ENCODE peak calls at places on chromosomes 5 and 9, in six cellular contexts. B, U, J, I, L and K are unnamed samples.

GRCh38 chr9:130522233-130522808 is 57.1 kb upstream of the FUBP3 start:
- DNase-seq in B (peak), U (no peak), J (no peak), I (peak), L (no peak), K (no peak)

GRCh38 chr5:117486879-117487391 is 912.3 kb upstream of the SEMA6A start:
- DNase-seq in B (no peak), U (no peak), J (peak), I (no peak), L (no peak), K (no peak)

GRCh38 chr9:14441976-14442651 is 128.2 kb upstream of the NFIB start:
- DNase-seq in B (peak), U (no peak), J (no peak), I (peak), L (peak), K (no peak)

GRCh38 chr5:66252849-66253248 is 108.7 kb downstream of the SREK1 start:
- DNase-seq in B (no peak), U (no peak), J (no peak), I (no peak), L (no peak), K (no peak)

GRCh38 chr5:100900796-100901731 is 2.0 kb downstream of the ST8SIA4 start:
- DNase-seq in B (peak), U (peak), J (peak), I (peak), L (peak), K (peak)

GRCh38 chr9:123544007-123544827 is 188.2 kb downstream of the CRB2 start:
- DNase-seq in B (peak), U (no peak), J (peak), I (peak), L (no peak), K (peak)

GRCh38 chr5:36836831-36837230 is 39.7 kb upstream of the NIPBL start:
- DNase-seq in B (no peak), U (no peak), J (no peak), I (no peak), L (no peak), K (no peak)

GRCh38 chr5:16135506-16135905 is 44.1 kb downstream of the MARCHF11 start:
- DNase-seq in B (peak), U (no peak), J (peak), I (no peak), L (no peak), K (no peak)

GRCh38 chr5:73122875-73123810 is 2.8 kb downstream of the TMEM171 start:
- DNase-seq in B (peak), U (no peak), J (peak), I (peak), L (peak), K (no peak)

GRCh38 chr5:172524573-172525021 is 70.3 kb upstream of the SH3PXD2B start:
- DNase-seq in B (no peak), U (no peak), J (no peak), I (no peak), L (peak), K (no peak)

GRCh38 chr9:137162505-137163100 is 7.2 kb downstream of the LRRC26 start:
- DNase-seq in B (no peak), U (no peak), J (no peak), I (no peak), L (no peak), K (peak)

GRCh38 chr5:148970228-148970627 is 92.6 kb downstream of the SH3TC2 start:
- DNase-seq in B (no peak), U (peak), J (no peak), I (peak), L (no peak), K (no peak)

GRCh38 chr9:134680393-134681060 is 38.9 kb downstream of the COL5A1 start:
- DNase-seq in B (no peak), U (no peak), J (no peak), I (no peak), L (no peak), K (no peak)